ENCODE peak calls at places on chromosomes 1 and 21, in four cellular contexts. R is choroid plexus epithelial cell, C is adrenal gland, O is Daoy. K is an unnamed sample.

GRCh38 chr1:67576474-67576873 is 108.5 kb upstream of the GADD45A start:
- DNase-seq in R (no peak), O (no peak), C (no peak), K (no peak)

GRCh38 chr1:195754874-195755273 is 853.4 kb downstream of the KCNT2 start:
- DNase-seq in C (no peak), O (no peak), R (peak; percentile 13), K (peak; percentile 13)

GRCh38 chr1:220363196-220363831 is 91.1 kb upstream of the RAB3GAP2 start:
- DNase-seq in O (peak; percentile 16), R (no peak), C (no peak), K (peak; percentile 77)

GRCh38 chr1:14602131-14602530 is 3.6 kb downstream of the KAZN start:
- DNase-seq in C (no peak), R (peak; percentile 58), O (peak; percentile 58), K (no peak)

GRCh38 chr21:15430023-15430422 is 299.8 kb upstream of the USP25 start:
- DNase-seq in R (no peak), C (no peak), O (no peak), K (no peak)

GRCh38 chr1:155983191-155984023 is 5.1 kb upstream of the ARHGEF2 start:
- DNase-seq in R (peak; percentile 95), O (peak; percentile 92), C (no peak), K (peak; percentile 68)

GRCh38 chr1:210251680-210252490 is 19.3 kb downstream of the SERTAD4 start:
- DNase-seq in R (no peak), O (no peak), C (no peak), K (peak; percentile 80)

GRCh38 chr1:205061227-205061626 is 18.2 kb downstream of the CNTN2 start:
- DNase-seq in O (no peak), R (no peak), C (no peak), K (no peak)

GRCh38 chr1:205013683-205014367 is 29.2 kb upstream of the CNTN2 start:
- DNase-seq in R (peak; percentile 29), C (no peak), O (peak; percentile 30), K (peak; percentile 42)

GRCh38 chr1:60342569-60342968 is 269.0 kb upstream of the C1orf87 start:
- DNase-seq in O (no peak), R (no peak), C (no peak), K (no peak)